ENCODE peak calls at places on chromosomes 12 and 14, in ten cellular contexts. K is stimulated activated CD8-positive, alpha-beta memory T cell treated with anti-CD3 and anti-CD28 coated beads, Interleukin-4, amount 100 ng/mL, for 1 hour; W is glomerular endothelial cell; H is H54; T is ELR; F is left cardiac atrium; Z is OCI-LY7; Q is B cell; C is pons; U is upper lobe of right lung. Y is an unnamed sample.

GRCh38 chr12:77777274-77777673 is 53.4 kb upstream of the NAV3 start:
- DNase-seq in K (no peak), W (no peak), H (no peak), T (peak), F (no peak), Z (no peak), Q (no peak), C (no peak), U (no peak), Y (no peak)

GRCh38 chr12:58540480-58541299 is 379.6 kb downstream of the LRIG3 start:
- DNase-seq in K (no peak), W (no peak), H (peak), T (peak), F (peak), Z (peak), Q (no peak), C (peak), U (peak), Y (no peak)

GRCh38 chr14:98345186-98345585 is 926.8 kb downstream of the BCL11B start:
- DNase-seq in K (no peak), W (no peak), H (no peak), T (no peak), F (no peak), Z (no peak), Q (no peak), C (no peak), U (no peak), Y (no peak)

GRCh38 chr12:17918013-17918412 is 172.0 kb downstream of the RERGL start:
- DNase-seq in K (no peak), W (no peak), H (no peak), T (peak), F (no peak), Z (no peak), Q (no peak), C (no peak), U (no peak), Y (no peak)

GRCh38 chr12:46492471-46493351 is 120.1 kb upstream of the SLC38A2 start:
- DNase-seq in K (no peak), W (peak), H (no peak), T (peak), F (no peak), Z (no peak), Q (no peak), C (no peak), U (no peak), Y (no peak)

GRCh38 chr14:68690106-68690960 is 102.5 kb downstream of the ZFP36L1 start:
- DNase-seq in K (no peak), W (no peak), H (no peak), T (no peak), F (no peak), Z (no peak), Q (no peak), C (no peak), U (peak), Y (no peak)

GRCh38 chr12:131134523-131135310 is 181.0 kb downstream of the ADGRD1 start:
- DNase-seq in K (no peak), W (no peak), H (no peak), T (no peak), F (no peak), Z (no peak), Q (no peak), C (no peak), U (no peak), Y (no peak)

GRCh38 chr12:63843613-63844390 is 698 bp upstream of the SRGAP1 start:
- DNase-seq in K (peak), W (peak), H (peak), T (peak), F (peak), Z (peak), Q (peak), C (peak), U (peak), Y (peak)

GRCh38 chr12:63915105-63915830 is 70.8 kb downstream of the SRGAP1 start:
- DNase-seq in K (no peak), W (peak), H (no peak), T (peak), F (no peak), Z (no peak), Q (no peak), C (no peak), U (no peak), Y (no peak)

GRCh38 chr12:108308432-108308831 is 30.7 kb downstream of the CMKLR1 start:
- DNase-seq in K (no peak), W (no peak), H (no peak), T (no peak), F (no peak), Z (no peak), Q (no peak), C (no peak), U (no peak), Y (no peak)

GRCh38 chr14:75450381-75451276 is 22.8 kb downstream of the JDP2 start:
- DNase-seq in K (no peak), W (no peak), H (no peak), T (peak), F (peak), Z (no peak), Q (no peak), C (peak), U (no peak), Y (no peak)

GRCh38 chr14:76948976-76949375 is 79.5 kb downstream of the IRF2BPL start:
- DNase-seq in K (no peak), W (no peak), H (no peak), T (no peak), F (no peak), Z (no peak), Q (no peak), C (no peak), U (no peak), Y (no peak)

GRCh38 chr12:132133952-132134652 is 10.0 kb downstream of the DDX51 start:
- DNase-seq in K (no peak), W (no peak), H (no peak), T (no peak), F (no peak), Z (no peak), Q (no peak), C (no peak), U (peak), Y (no peak)

GRCh38 chr14:94180655-94181271 is 6.6 kb downstream of the PPP4R4 start:
- DNase-seq in K (no peak), W (peak), H (peak), T (peak), F (no peak), Z (peak), Q (peak), C (peak), U (no peak), Y (peak)

GRCh38 chr14:60356921-60357550 is 108.0 kb downstream of the PPM1A start:
- DNase-seq in K (no peak), W (no peak), H (no peak), T (no peak), F (no peak), Z (no peak), Q (no peak), C (peak), U (no peak), Y (no peak)

GRCh38 chr12:64007853-64008252 is 163.4 kb downstream of the SRGAP1 start:
- DNase-seq in K (no peak), W (no peak), H (no peak), T (peak), F (no peak), Z (no peak), Q (no peak), C (no peak), U (no peak), Y (no peak)

GRCh38 chr14:76965232-76965631 is 63.3 kb downstream of the IRF2BPL start:
- DNase-seq in K (no peak), W (no peak), H (no peak), T (no peak), F (no peak), Z (no peak), Q (no peak), C (no peak), U (no peak), Y (no peak)

GRCh38 chr12:93127582-93128331 is 198.7 kb upstream of the EEA1 start:
- DNase-seq in K (no peak), W (no peak), H (no peak), T (peak), F (peak), Z (no peak), Q (no peak), C (peak), U (peak), Y (no peak)

GRCh38 chr12:111429760-111430417 is 24.2 kb downstream of the SH2B3 start:
- DNase-seq in K (peak), W (no peak), H (no peak), T (no peak), F (no peak), Z (no peak), Q (no peak), C (no peak), U (no peak), Y (peak)

GRCh38 chr12:123572391-123572790 is 12.0 kb upstream of the TMED2 start:
- DNase-seq in K (no peak), W (no peak), H (no peak), T (no peak), F (no peak), Z (no peak), Q (no peak), C (no peak), U (no peak), Y (no peak)

GRCh38 chr12:92431146-92431545 is 271.6 kb upstream of the PLEKHG7 start:
- DNase-seq in K (no peak), W (no peak), H (no peak), T (no peak), F (no peak), Z (peak), Q (no peak), C (no peak), U (no peak), Y (no peak)

GRCh38 chr12:132523576-132524331 is 33.8 kb downstream of the FBRSL1 start:
- DNase-seq in K (peak), W (no peak), H (peak), T (peak), F (peak), Z (peak), Q (peak), C (peak), U (peak), Y (peak)

GRCh38 chr14:50290306-50290705 is 21.7 kb downstream of the L2HGDH start:
- DNase-seq in K (no peak), W (no peak), H (no peak), T (no peak), F (no peak), Z (no peak), Q (no peak), C (no peak), U (no peak), Y (no peak)

GRCh38 chr12:87671757-87672156 is 357.4 kb downstream of the C12orf50 start:
- DNase-seq in K (no peak), W (no peak), H (no peak), T (peak), F (no peak), Z (no peak), Q (no peak), C (no peak), U (no peak), Y (no peak)

GRCh38 chr14:53412819-53413664 is 259.9 kb upstream of the DDHD1 start:
- DNase-seq in K (no peak), W (no peak), H (no peak), T (peak), F (no peak), Z (peak), Q (no peak), C (no peak), U (no peak), Y (no peak)

GRCh38 chr14:89625988-89626806 is 209.2 kb upstream of the FOXN3 start:
- DNase-seq in K (no peak), W (no peak), H (no peak), T (no peak), F (no peak), Z (peak), Q (no peak), C (no peak), U (no peak), Y (no peak)

GRCh38 chr14:95290021-95290420 is 29.7 kb downstream of the CLMN start:
- DNase-seq in K (no peak), W (no peak), H (no peak), T (no peak), F (no peak), Z (no peak), Q (no peak), C (no peak), U (no peak), Y (no peak)

GRCh38 chr12:27185234-27186045 is 58.6 kb upstream of the STK38L start:
- DNase-seq in K (no peak), W (no peak), H (no peak), T (peak), F (no peak), Z (no peak), Q (no peak), C (no peak), U (no peak), Y (peak)

GRCh38 chr14:93133476-93133875 is 17.8 kb upstream of the ITPK1 start:
- DNase-seq in K (no peak), W (no peak), H (no peak), T (peak), F (no peak), Z (no peak), Q (no peak), C (no peak), U (no peak), Y (no peak)